ENCODE peak calls at places on chromosome 7, in eight cellular contexts. One of them, this sample, is unnamed.

GRCh38 chr7:638256-639011 is 88.1 kb upstream of the DNAAF5 start:
- DNase-seq in neural progenitor cell: no peak
- DNase-seq in brain microvascular endothelial cell: no peak
- DNase-seq in tibial nerve: no peak
- DNase-seq in mucosa of descending colon: no peak
- DNase-seq in HL-60: no peak
- DNase-seq in cardiac muscle cell: no peak
- DNase-seq in fibroblast of mammary gland: no peak
- DNase-seq in this sample: no peak

GRCh38 chr7:85095816-85096215 is 91.0 kb downstream of the SEMA3D start:
- DNase-seq in mucosa of descending colon: no peak
- DNase-seq in cardiac muscle cell: peak
- DNase-seq in fibroblast of mammary gland: no peak
- DNase-seq in neural progenitor cell: no peak
- DNase-seq in brain microvascular endothelial cell: no peak
- DNase-seq in tibial nerve: no peak
- DNase-seq in HL-60: no peak
- DNase-seq in this sample: no peak

GRCh38 chr7:128381161-128381821 is 19.8 kb upstream of the PRRT4 start:
- DNase-seq in cardiac muscle cell: no peak
- DNase-seq in mucosa of descending colon: no peak
- DNase-seq in HL-60: no peak
- DNase-seq in tibial nerve: no peak
- DNase-seq in brain microvascular endothelial cell: no peak
- DNase-seq in fibroblast of mammary gland: no peak
- DNase-seq in neural progenitor cell: peak
- DNase-seq in this sample: peak

GRCh38 chr7:121337398-121337797 is 8.6 kb downstream of the WNT16 start:
- DNase-seq in cardiac muscle cell: peak
- DNase-seq in mucosa of descending colon: no peak
- DNase-seq in brain microvascular endothelial cell: no peak
- DNase-seq in fibroblast of mammary gland: no peak
- DNase-seq in tibial nerve: no peak
- DNase-seq in HL-60: no peak
- DNase-seq in neural progenitor cell: no peak
- DNase-seq in this sample: peak

GRCh38 chr7:15685358-15686181 is 913 bp downstream of the MEOX2 start:
- DNase-seq in mucosa of descending colon: peak
- DNase-seq in tibial nerve: peak
- DNase-seq in HL-60: no peak
- DNase-seq in brain microvascular endothelial cell: no peak
- DNase-seq in neural progenitor cell: peak
- DNase-seq in cardiac muscle cell: peak
- DNase-seq in fibroblast of mammary gland: peak
- DNase-seq in this sample: no peak

GRCh38 chr7:30650455-30650854 is 31.8 kb downstream of the CRHR2 start:
- DNase-seq in brain microvascular endothelial cell: no peak
- DNase-seq in tibial nerve: no peak
- DNase-seq in HL-60: no peak
- DNase-seq in fibroblast of mammary gland: no peak
- DNase-seq in neural progenitor cell: no peak
- DNase-seq in mucosa of descending colon: no peak
- DNase-seq in cardiac muscle cell: no peak
- DNase-seq in this sample: no peak

GRCh38 chr7:40836218-40836617 is 701.4 kb downstream of the SUGCT start:
- DNase-seq in tibial nerve: no peak
- DNase-seq in neural progenitor cell: no peak
- DNase-seq in cardiac muscle cell: no peak
- DNase-seq in fibroblast of mammary gland: peak
- DNase-seq in HL-60: no peak
- DNase-seq in mucosa of descending colon: no peak
- DNase-seq in brain microvascular endothelial cell: no peak
- DNase-seq in this sample: peak

GRCh38 chr7:10889266-10889898 is 84.3 kb upstream of the PHF14 start:
- DNase-seq in HL-60: peak
- DNase-seq in tibial nerve: no peak
- DNase-seq in mucosa of descending colon: no peak
- DNase-seq in neural progenitor cell: peak
- DNase-seq in brain microvascular endothelial cell: peak
- DNase-seq in fibroblast of mammary gland: peak
- DNase-seq in cardiac muscle cell: peak
- DNase-seq in this sample: peak

GRCh38 chr7:54546081-54546985 is 4.2 kb downstream of the VSTM2A start:
- DNase-seq in mucosa of descending colon: peak
- DNase-seq in HL-60: no peak
- DNase-seq in neural progenitor cell: peak
- DNase-seq in fibroblast of mammary gland: no peak
- DNase-seq in tibial nerve: no peak
- DNase-seq in cardiac muscle cell: no peak
- DNase-seq in brain microvascular endothelial cell: no peak
- DNase-seq in this sample: no peak

GRCh38 chr7:27117687-27118491 is 12.7 kb downstream of the HOXA4 start:
- DNase-seq in tibial nerve: no peak
- DNase-seq in HL-60: no peak
- DNase-seq in fibroblast of mammary gland: peak
- DNase-seq in brain microvascular endothelial cell: no peak
- DNase-seq in cardiac muscle cell: no peak
- DNase-seq in mucosa of descending colon: peak
- DNase-seq in neural progenitor cell: no peak
- DNase-seq in this sample: no peak

GRCh38 chr7:36303202-36304098 is 86.2 kb upstream of the ANLN start:
- DNase-seq in tibial nerve: peak
- DNase-seq in mucosa of descending colon: no peak
- DNase-seq in fibroblast of mammary gland: peak
- DNase-seq in brain microvascular endothelial cell: peak
- DNase-seq in HL-60: no peak
- DNase-seq in neural progenitor cell: peak
- DNase-seq in cardiac muscle cell: peak
- DNase-seq in this sample: no peak

GRCh38 chr7:139183878-139184338 is 47.1 kb upstream of the UBN2 start:
- DNase-seq in cardiac muscle cell: no peak
- DNase-seq in HL-60: no peak
- DNase-seq in mucosa of descending colon: no peak
- DNase-seq in neural progenitor cell: no peak
- DNase-seq in brain microvascular endothelial cell: no peak
- DNase-seq in tibial nerve: no peak
- DNase-seq in fibroblast of mammary gland: no peak
- DNase-seq in this sample: no peak

GRCh38 chr7:118053353-118053752 is 130.6 kb upstream of the LSM8 start:
- DNase-seq in cardiac muscle cell: no peak
- DNase-seq in tibial nerve: no peak
- DNase-seq in brain microvascular endothelial cell: no peak
- DNase-seq in neural progenitor cell: no peak
- DNase-seq in fibroblast of mammary gland: no peak
- DNase-seq in HL-60: no peak
- DNase-seq in mucosa of descending colon: no peak
- DNase-seq in this sample: no peak

GRCh38 chr7:26153823-26154783 is 2.1 kb downstream of the NFE2L3 start:
- DNase-seq in fibroblast of mammary gland: no peak
- DNase-seq in brain microvascular endothelial cell: peak
- DNase-seq in neural progenitor cell: peak
- DNase-seq in tibial nerve: peak
- DNase-seq in HL-60: no peak
- DNase-seq in mucosa of descending colon: peak
- DNase-seq in cardiac muscle cell: peak
- DNase-seq in this sample: peak

GRCh38 chr7:77326131-77326530 is 90.0 kb downstream of the GSAP start:
- DNase-seq in fibroblast of mammary gland: peak
- DNase-seq in mucosa of descending colon: no peak
- DNase-seq in tibial nerve: no peak
- DNase-seq in HL-60: no peak
- DNase-seq in cardiac muscle cell: no peak
- DNase-seq in brain microvascular endothelial cell: peak
- DNase-seq in neural progenitor cell: no peak
- DNase-seq in this sample: no peak

GRCh38 chr7:30722671-30723070 is 29.3 kb upstream of the INMT start:
- DNase-seq in brain microvascular endothelial cell: no peak
- DNase-seq in HL-60: no peak
- DNase-seq in fibroblast of mammary gland: no peak
- DNase-seq in cardiac muscle cell: no peak
- DNase-seq in neural progenitor cell: no peak
- DNase-seq in mucosa of descending colon: no peak
- DNase-seq in tibial nerve: no peak
- DNase-seq in this sample: no peak

GRCh38 chr7:73742338-73742752 is 3.7 kb upstream of the ABHD11 start:
- DNase-seq in tibial nerve: no peak
- DNase-seq in cardiac muscle cell: no peak
- DNase-seq in HL-60: no peak
- DNase-seq in fibroblast of mammary gland: no peak
- DNase-seq in mucosa of descending colon: peak
- DNase-seq in brain microvascular endothelial cell: no peak
- DNase-seq in neural progenitor cell: peak
- DNase-seq in this sample: no peak
- TF ChIP-seq CTCF in tibial nerve: no peak
- TF ChIP-seq CTCF in cardiac muscle cell: no peak
- TF ChIP-seq CTCF in HL-60: no peak
- TF ChIP-seq CTCF in fibroblast of mammary gland: no peak
- TF ChIP-seq CTCF in mucosa of descending colon: no peak
- TF ChIP-seq CTCF in brain microvascular endothelial cell: no peak
- TF ChIP-seq CTCF in neural progenitor cell: no peak
- TF ChIP-seq CTCF in this sample: no peak

DNA sequence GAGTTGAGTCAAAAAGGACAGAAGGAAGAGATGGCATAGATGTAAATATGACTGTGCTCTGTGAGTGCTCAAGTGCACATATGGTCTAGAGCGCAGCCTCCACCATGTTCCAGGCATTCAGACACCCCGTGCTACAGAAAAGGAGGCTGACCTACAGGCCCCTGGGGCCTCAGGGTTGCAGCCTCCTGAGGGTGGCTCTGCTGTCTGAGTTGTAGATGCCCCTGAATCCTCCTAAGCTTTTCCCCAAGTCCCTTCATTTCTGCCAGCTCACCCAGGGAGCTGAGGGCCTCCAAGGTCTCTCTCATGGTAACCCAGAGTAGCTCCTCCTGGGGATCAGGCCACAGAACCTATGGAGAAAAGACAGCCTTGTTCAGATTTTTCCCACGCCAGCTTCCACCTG is 2.7 kb downstream of the ZNF467 start:
- DNase-seq in neural progenitor cell: no peak
- DNase-seq in mucosa of descending colon: no peak
- DNase-seq in tibial nerve: no peak
- DNase-seq in fibroblast of mammary gland: no peak
- DNase-seq in brain microvascular endothelial cell: no peak
- DNase-seq in cardiac muscle cell: no peak
- DNase-seq in HL-60: no peak
- DNase-seq in this sample: no peak
- H3K4me3 ChIP-seq in neural progenitor cell: peak
- H3K4me3 ChIP-seq in mucosa of descending colon: no peak
- H3K4me3 ChIP-seq in tibial nerve: no peak
- H3K4me3 ChIP-seq in fibroblast of mammary gland: no peak
- H3K4me3 ChIP-seq in brain microvascular endothelial cell: no peak
- H3K4me3 ChIP-seq in cardiac muscle cell: peak
- H3K4me3 ChIP-seq in HL-60: no peak
- H3K4me3 ChIP-seq in this sample: no peak

DNA sequence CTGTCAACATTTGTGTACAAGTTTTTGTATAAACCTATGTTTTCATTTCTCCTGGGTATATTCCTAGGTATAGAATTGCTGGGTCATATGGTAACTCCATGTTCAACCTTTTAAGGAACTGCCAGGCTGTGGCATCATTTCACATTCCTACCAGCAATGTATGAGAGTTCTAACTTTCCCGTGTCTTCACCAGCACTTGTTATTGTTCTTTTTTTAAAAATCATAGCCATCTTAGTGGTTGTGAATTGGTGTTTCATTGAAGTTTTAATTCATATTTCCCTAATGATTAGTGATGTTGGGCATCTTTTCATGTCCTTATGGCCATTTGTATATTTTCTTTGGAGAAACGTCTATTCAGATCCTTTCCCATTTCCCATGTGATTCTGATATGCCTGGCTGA is 193.0 kb upstream of the PLXNA4 start:
- DNase-seq in neural progenitor cell: no peak
- DNase-seq in mucosa of descending colon: no peak
- DNase-seq in fibroblast of mammary gland: no peak
- DNase-seq in HL-60: no peak
- DNase-seq in brain microvascular endothelial cell: no peak
- DNase-seq in tibial nerve: no peak
- DNase-seq in cardiac muscle cell: no peak
- DNase-seq in this sample: no peak
- TF ChIP-seq CTCF in neural progenitor cell: no peak
- TF ChIP-seq CTCF in mucosa of descending colon: no peak
- TF ChIP-seq CTCF in fibroblast of mammary gland: no peak
- TF ChIP-seq CTCF in HL-60: no peak
- TF ChIP-seq CTCF in brain microvascular endothelial cell: no peak
- TF ChIP-seq CTCF in tibial nerve: no peak
- TF ChIP-seq CTCF in cardiac muscle cell: no peak
- TF ChIP-seq CTCF in this sample: no peak

DNA sequence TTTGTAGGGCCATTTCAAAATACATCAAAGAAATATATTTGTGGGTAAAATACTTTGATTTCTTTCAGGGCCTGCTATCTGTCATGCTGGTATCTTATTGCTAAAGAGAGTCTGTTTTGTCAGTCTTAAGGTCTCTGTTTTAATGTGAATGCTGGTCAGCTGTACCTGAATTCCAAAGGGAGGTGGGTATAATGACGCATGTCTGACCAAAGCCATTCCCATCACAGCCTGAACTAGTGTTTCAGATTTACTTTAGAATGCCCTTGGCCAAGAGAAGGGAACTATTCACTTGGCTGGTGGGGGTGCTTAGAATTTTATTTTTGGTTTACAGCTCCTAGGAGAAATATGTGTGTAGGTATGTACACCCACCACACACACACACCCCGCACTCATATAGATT is 30.6 kb upstream of the MYL10 start:
- DNase-seq in brain microvascular endothelial cell: no peak
- DNase-seq in fibroblast of mammary gland: no peak
- DNase-seq in tibial nerve: no peak
- DNase-seq in cardiac muscle cell: no peak
- DNase-seq in neural progenitor cell: no peak
- DNase-seq in mucosa of descending colon: no peak
- DNase-seq in HL-60: no peak
- DNase-seq in this sample: no peak
- H3K4me3 ChIP-seq in brain microvascular endothelial cell: no peak
- H3K4me3 ChIP-seq in fibroblast of mammary gland: no peak
- H3K4me3 ChIP-seq in tibial nerve: no peak
- H3K4me3 ChIP-seq in cardiac muscle cell: no peak
- H3K4me3 ChIP-seq in neural progenitor cell: no peak
- H3K4me3 ChIP-seq in mucosa of descending colon: no peak
- H3K4me3 ChIP-seq in HL-60: no peak
- H3K4me3 ChIP-seq in this sample: no peak

DNA sequence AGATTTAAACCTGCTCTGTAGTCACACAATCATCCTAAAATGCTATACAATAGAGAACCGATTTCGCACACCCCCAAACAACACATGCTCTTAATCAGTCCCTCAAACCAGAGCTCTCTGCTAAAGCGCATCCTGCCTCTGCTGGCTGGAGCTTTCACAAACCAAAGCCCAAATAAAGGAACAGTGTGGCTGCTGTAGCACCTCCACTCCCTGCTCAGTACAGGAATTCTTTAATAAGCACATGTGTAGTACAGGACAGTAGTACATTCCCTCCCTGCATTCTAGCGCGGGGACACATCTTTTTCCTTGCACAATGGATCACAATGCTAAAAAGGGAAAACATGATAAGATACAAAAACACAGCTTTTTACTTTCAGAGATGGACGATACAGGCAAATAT is 684.6 kb downstream of the MAGI2 start:
- DNase-seq in HL-60: no peak
- DNase-seq in brain microvascular endothelial cell: no peak
- DNase-seq in mucosa of descending colon: no peak
- DNase-seq in tibial nerve: no peak
- DNase-seq in fibroblast of mammary gland: no peak
- DNase-seq in neural progenitor cell: peak
- DNase-seq in cardiac muscle cell: no peak
- DNase-seq in this sample: no peak
- TF ChIP-seq CTCF in HL-60: no peak
- TF ChIP-seq CTCF in brain microvascular endothelial cell: peak
- TF ChIP-seq CTCF in mucosa of descending colon: no peak
- TF ChIP-seq CTCF in tibial nerve: no peak
- TF ChIP-seq CTCF in fibroblast of mammary gland: no peak
- TF ChIP-seq CTCF in neural progenitor cell: no peak
- TF ChIP-seq CTCF in cardiac muscle cell: no peak
- TF ChIP-seq CTCF in this sample: no peak

GRCh38 chr7:123241809-123242208 is 42.0 kb upstream of the SLC13A1 start:
- DNase-seq in neural progenitor cell: no peak
- DNase-seq in HL-60: no peak
- DNase-seq in tibial nerve: no peak
- DNase-seq in brain microvascular endothelial cell: no peak
- DNase-seq in mucosa of descending colon: no peak
- DNase-seq in cardiac muscle cell: no peak
- DNase-seq in fibroblast of mammary gland: no peak
- DNase-seq in this sample: no peak
- H3K4me3 ChIP-seq in neural progenitor cell: no peak
- H3K4me3 ChIP-seq in HL-60: no peak
- H3K4me3 ChIP-seq in tibial nerve: no peak
- H3K4me3 ChIP-seq in brain microvascular endothelial cell: no peak
- H3K4me3 ChIP-seq in mucosa of descending colon: no peak
- H3K4me3 ChIP-seq in cardiac muscle cell: no peak
- H3K4me3 ChIP-seq in fibroblast of mammary gland: no peak
- H3K4me3 ChIP-seq in this sample: no peak

This sample was measured in OCI-LY7.